ENCODE peak calls at places on chromosomes 2 and 18, in seven cellular contexts. V, B, L, G, F, E and R are unnamed samples.

GRCh38 chr2:45654250-45654649 is 2.8 kb downstream of the PRKCE start:
- DNase-seq in V (no peak), B (no peak), L (no peak), G (no peak), F (no peak), E (no peak), R (no peak)

GRCh38 chr18:50836521-50836957 is 16.7 kb upstream of the MRO start:
- DNase-seq in V (no peak), B (peak), L (peak), G (no peak), F (no peak), E (no peak), R (peak)

GRCh38 chr2:240589381-240589780 is 2.8 kb downstream of the CAPN10 start:
- DNase-seq in V (no peak), B (no peak), L (no peak), G (no peak), F (no peak), E (no peak), R (no peak)

GRCh38 chr2:172545408-172546075 is 10.3 kb upstream of the PDK1 start:
- DNase-seq in V (no peak), B (no peak), L (no peak), G (no peak), F (no peak), E (no peak), R (no peak)

GRCh38 chr2:124281556-124281955 is 256.5 kb downstream of the CNTNAP5 start:
- DNase-seq in V (no peak), B (no peak), L (no peak), G (no peak), F (no peak), E (no peak), R (no peak)

GRCh38 chr2:43197568-43197896 is 28.9 kb downstream of the ZFP36L2 start:
- DNase-seq in V (no peak), B (no peak), L (no peak), G (no peak), F (no peak), E (no peak), R (no peak)

GRCh38 chr2:141911485-141912066 is 219.2 kb downstream of the LRP1B start:
- DNase-seq in V (no peak), B (peak), L (peak), G (no peak), F (no peak), E (no peak), R (peak)

GRCh38 chr2:21256006-21256405 is 132.2 kb downstream of the TDRD15 start:
- DNase-seq in V (no peak), B (no peak), L (no peak), G (no peak), F (no peak), E (no peak), R (peak)

GRCh38 chr2:181157326-181157725 is 176.9 kb downstream of the UBE2E3 start:
- DNase-seq in V (no peak), B (no peak), L (no peak), G (no peak), F (no peak), E (no peak), R (no peak)

GRCh38 chr2:112733449-112733848 is 12.6 kb downstream of the NT5DC4 start:
- DNase-seq in V (peak), B (no peak), L (no peak), G (no peak), F (no peak), E (no peak), R (no peak)

GRCh38 chr2:21005700-21006422 is 38.0 kb downstream of the APOB start:
- DNase-seq in V (no peak), B (no peak), L (no peak), G (no peak), F (no peak), E (no peak), R (no peak)

GRCh38 chr2:126862730-126863129 is 36.0 kb upstream of the TEX51 start:
- DNase-seq in V (no peak), B (no peak), L (no peak), G (no peak), F (no peak), E (no peak), R (no peak)

GRCh38 chr18:78709271-78709809 is 270.3 kb upstream of the SALL3 start:
- DNase-seq in V (no peak), B (no peak), L (no peak), G (no peak), F (no peak), E (no peak), R (no peak)

GRCh38 chr2:31255911-31256571 is 22.1 kb downstream of the EHD3 start:
- DNase-seq in V (no peak), B (peak), L (peak), G (no peak), F (no peak), E (no peak), R (no peak)

GRCh38 chr18:80252136-80252535 is 4.8 kb upstream of the PARD6G start:
- DNase-seq in V (no peak), B (peak), L (no peak), G (no peak), F (no peak), E (no peak), R (peak)